ENCODE peak calls at places on chromosomes 1 and 21, in four cellular contexts. Q, W, I and N are unnamed samples.

GRCh38 chr1:99438656-99439055 is 174.4 kb downstream of the PLPPR4 start:
- DNase-seq in W (no peak), I (no peak), Q (no peak), N (no peak)

GRCh38 chr1:219031821-219032220 is 141.9 kb upstream of the LYPLAL1 start:
- DNase-seq in Q (no peak), W (no peak), I (peak; percentile 42), N (no peak)

GRCh38 chr1:9730096-9730901 is 78.8 kb downstream of the PIK3CD start:
- DNase-seq in W (no peak), Q (peak; percentile 68), I (no peak), N (no peak)

GRCh38 chr1:47593598-47594285 is 155.9 kb downstream of the FOXD2 start:
- DNase-seq in Q (no peak), I (no peak), W (no peak), N (peak; percentile 54)

GRCh38 chr21:44054710-44055109 is 42.6 kb downstream of the TRAPPC10 start:
- DNase-seq in I (no peak), W (no peak), Q (no peak), N (no peak)

GRCh38 chr1:154623358-154623757 is 15.4 kb upstream of the ADAR start:
- DNase-seq in I (no peak), W (no peak), Q (no peak), N (no peak)

GRCh38 chr1:170277985-170278384 is 132.2 kb downstream of the NTMT2 start:
- DNase-seq in Q (no peak), I (no peak), W (no peak), N (no peak)

GRCh38 chr21:17455451-17455850 is 57.4 kb upstream of the CXADR start:
- DNase-seq in W (no peak), Q (no peak), I (no peak), N (no peak)

GRCh38 chr1:153790996-153791855 is 16.0 kb downstream of the SLC27A3 start:
- DNase-seq in Q (no peak), W (no peak), I (no peak), N (no peak)

GRCh38 chr1:94925561-94926364 is 1.1 kb downstream of the CNN3 start:
- DNase-seq in I (peak; percentile 57), Q (peak; percentile 76), W (no peak), N (peak; percentile 88)

GRCh38 chr21:32819702-32820101 is 48.1 kb upstream of the PAXBP1 start:
- DNase-seq in I (peak; percentile 15), Q (peak; percentile 73), W (no peak), N (peak; percentile 74)

GRCh38 chr1:147413110-147413605 is 128.1 kb upstream of the BCL9 start:
- DNase-seq in I (no peak), W (no peak), Q (no peak), N (no peak)

GRCh38 chr1:117120774-117121588 is 568 bp downstream of the TRIM45 start:
- DNase-seq in I (no peak), W (no peak), Q (no peak), N (no peak)

GRCh38 chr1:45381243-45381642 is 41.0 kb upstream of the MUTYH start:
- DNase-seq in I (peak; percentile 93), Q (no peak), W (no peak), N (no peak)

GRCh38 chr21:15978158-15978805 is 248.5 kb downstream of the USP25 start:
- DNase-seq in I (no peak), Q (no peak), W (no peak), N (no peak)

GRCh38 chr1:25952851-25953401 is 44.9 kb downstream of the PAFAH2 start:
- DNase-seq in W (no peak), I (no peak), Q (no peak), N (no peak)

GRCh38 chr1:235341334-235341733 is 13.0 kb downstream of the GGPS1 start:
- DNase-seq in W (no peak), Q (no peak), I (no peak), N (no peak)

GRCh38 chr1:171185064-171185463 is at the start of gene FMO2:
- DNase-seq in Q (peak; percentile 32), W (no peak), I (peak; percentile 21), N (no peak)

GRCh38 chr1:24091971-24092482 is 19.9 kb downstream of the MYOM3 start:
- DNase-seq in Q (no peak), I (no peak), W (no peak), N (no peak)

GRCh38 chr21:31872452-31873274 is at the start of gene HUNK:
- DNase-seq in Q (no peak), I (no peak), W (no peak), N (no peak)

GRCh38 chr1:67468066-67468718 is 38.0 kb upstream of the SERBP1 start:
- DNase-seq in I (peak; percentile 77), W (no peak), Q (no peak), N (no peak)

GRCh38 chr1:20753589-20753988 is 21.1 kb upstream of the SH2D5 start:
- DNase-seq in I (peak; percentile 26), Q (no peak), W (no peak), N (no peak)

GRCh38 chr1:1315435-1315901 is 7.1 kb downstream of the PUSL1 start:
- DNase-seq in I (no peak), Q (no peak), W (no peak), N (no peak)

GRCh38 chr1:5720484-5720883 is 271.7 kb downstream of the NPHP4 start:
- DNase-seq in W (no peak), Q (no peak), I (peak; percentile 23), N (no peak)

GRCh38 chr1:2050482-2050792 is 226 bp downstream of the PRKCZ start:
- DNase-seq in Q (no peak), W (no peak), I (peak; percentile 17), N (no peak)

GRCh38 chr1:26405281-26405915 is 5.2 kb upstream of the LIN28A start:
- DNase-seq in Q (no peak), I (peak; percentile 25), W (no peak), N (no peak)

GRCh38 chr1:206450271-206450670 is 20.0 kb upstream of the IKBKE start:
- DNase-seq in I (no peak), W (no peak), Q (no peak), N (no peak)

GRCh38 chr1:185406006-185406974 is 89.2 kb upstream of the IVNS1ABP start:
- DNase-seq in I (no peak), W (no peak), Q (no peak), N (no peak)

GRCh38 chr1:8174807-8175206 is 143.1 kb upstream of the SLC45A1 start:
- DNase-seq in Q (no peak), I (peak; percentile 65), W (no peak), N (no peak)

GRCh38 chr1:5876251-5876650 is 116.0 kb downstream of the NPHP4 start:
- DNase-seq in Q (no peak), W (no peak), I (no peak), N (no peak)

GRCh38 chr1:15684468-15685283 is 556 bp downstream of the PLEKHM2 start:
- DNase-seq in Q (peak; percentile 51), W (peak; percentile 77), I (no peak), N (no peak)

GRCh38 chr21:42959754-42960153 is 14.6 kb upstream of the PKNOX1 start:
- DNase-seq in W (no peak), I (no peak), Q (no peak), N (no peak)

GRCh38 chr1:155499953-155500621 is 62.5 kb downstream of the ASH1L start:
- DNase-seq in I (no peak), Q (no peak), W (no peak), N (no peak)